ENCODE peak calls at places on chromosomes 3 and 15, in nine cellular contexts. J is BJ, X is OCI-LY7, F is tibial nerve, G is body of pancreas, L is upper lobe of right lung, I is esophagus squamous epithelium, U is pancreas, T is PC-3. M is an unnamed sample. For H3K36me3, the result is how much of the 10 kb centered on the place peaks cover.

GRCh38 chr3:114519415-114519814 is 225.6 kb downstream of the TIGIT start:
- DNase-seq in J (no peak), X (no peak), F (no peak), G (peak), L (no peak), I (no peak), U (no peak), T (no peak), M (peak)

GRCh38 chr3:149751551-149751950 is 738 bp downstream of the COMMD2 start:
- DNase-seq in J (no peak), X (peak), F (no peak), G (no peak), L (no peak), I (no peak), U (no peak), T (peak), M (no peak)

GRCh38 chr3:26712211-26713026 is 89.8 kb downstream of the LRRC3B start:
- DNase-seq in J (no peak), X (peak), F (no peak), G (no peak), L (no peak), I (no peak), U (no peak), T (peak), M (peak)

GRCh38 chr3:39848365-39848764 is 39.0 kb downstream of the MYRIP start:
- DNase-seq in J (no peak), X (no peak), F (no peak), G (no peak), L (no peak), I (no peak), U (no peak), T (no peak), M (peak)

GRCh38 chr15:96540283-96540682 is 209.8 kb downstream of the NR2F2 start:
- DNase-seq in J (no peak), X (no peak), F (no peak), G (no peak), L (no peak), I (no peak), U (no peak), T (no peak), M (no peak)

GRCh38 chr3:141360888-141361598 is 7.3 kb upstream of the ZBTB38 start:
- DNase-seq in J (peak), X (peak), F (no peak), G (no peak), L (no peak), I (no peak), U (no peak), T (peak), M (peak)

GRCh38 chr3:46712191-46713047 is 5.2 kb downstream of the PRSS50 start:
- DNase-seq in J (no peak), X (no peak), F (no peak), G (peak), L (peak), I (no peak), U (no peak), T (no peak), M (no peak)

GRCh38 chr15:80168421-80168820 is 15.6 kb downstream of the FAH start:
- DNase-seq in J (no peak), X (no peak), F (no peak), G (no peak), L (no peak), I (no peak), U (no peak), T (no peak), M (peak)

GRCh38 chr3:150877303-150877702 is 27.9 kb downstream of the MINDY4B start:
- DNase-seq in J (no peak), X (no peak), F (no peak), G (no peak), L (no peak), I (no peak), U (no peak), T (no peak), M (no peak)

GRCh38 chr3:45020534-45020933 is 5.6 kb upstream of the CLEC3B start:
- DNase-seq in J (no peak), X (no peak), F (no peak), G (no peak), L (no peak), I (no peak), U (no peak), T (no peak), M (no peak)

GRCh38 chr3:73086071-73086494 is 24.6 kb downstream of the EBLN2 start:
- DNase-seq in J (no peak), X (peak), F (no peak), G (peak), L (no peak), I (no peak), U (peak), T (peak), M (peak)

GRCh38 chr15:70104227-70104626 is 6.5 kb upstream of the TLE3 start:
- DNase-seq in J (no peak), X (no peak), F (no peak), G (no peak), L (no peak), I (no peak), U (no peak), T (no peak), M (no peak)

GRCh38 chr3:58630081-58630709 is 36.4 kb downstream of the FAM3D start:
- DNase-seq in J (no peak), X (peak), F (peak), G (peak), L (no peak), I (no peak), U (peak), T (peak), M (peak)

GRCh38 chr15:34360298-34360697 is 6.7 kb downstream of the LPCAT4 start:
- DNase-seq in J (no peak), X (no peak), F (no peak), G (no peak), L (no peak), I (no peak), U (no peak), T (peak), M (peak)

GRCh38 chr15:89972085-89972484 is 29.0 kb upstream of the ZNF710 start:
- DNase-seq in J (no peak), X (peak), F (no peak), G (no peak), L (no peak), I (no peak), U (no peak), T (no peak), M (no peak)

GRCh38 chr3:152243301-152243711 is 25.4 kb upstream of the MBNL1 start:
- DNase-seq in J (no peak), X (peak), F (no peak), G (no peak), L (no peak), I (no peak), U (no peak), T (no peak), M (no peak)
- H3K4me3 ChIP-seq in J (no peak), X (peak), F (no peak), G (no peak), L (peak), I (peak), U (peak), T (no peak), M (no peak)

GRCh38 chr15:64024172-64025050 is 21.9 kb downstream of the DAPK2 start:
- DNase-seq in J (no peak), X (peak), F (no peak), G (no peak), L (no peak), I (no peak), U (no peak), T (no peak), M (no peak)
- TF ChIP-seq CTCF in J (peak), X (no peak), F (no peak), G (no peak), L (no peak), I (no peak), U (no peak), T (no peak), M (no peak)

GRCh38 chr15:42728562-42728961 is 8.4 kb downstream of the CDAN1 start:
- DNase-seq in J (no peak), X (no peak), F (no peak), G (no peak), L (no peak), I (no peak), U (no peak), T (no peak), M (no peak)
- H3K36me3 ChIP-seq in J (under half), X (half or more), F (under half), G (under half), L (half or more), I (under half), U (half or more), T (half or more), M (under half)

GRCh38 chr15:100973351-100974034 is 54.3 kb downstream of the LRRK1 start:
- DNase-seq in J (no peak), X (no peak), F (no peak), G (peak), L (no peak), I (no peak), U (no peak), T (no peak), M (no peak)
- H3K4me3 ChIP-seq in J (no peak), X (no peak), F (no peak), G (no peak), L (peak), I (peak), U (peak), T (no peak), M (peak)

GRCh38 chr15:55770261-55770660 is 27.3 kb upstream of the PRTG start:
- DNase-seq in J (peak), X (no peak), F (no peak), G (no peak), L (no peak), I (no peak), U (no peak), T (no peak), M (no peak)

GRCh38 chr15:55775316-55775715 is 32.4 kb upstream of the PRTG start:
- DNase-seq in J (no peak), X (no peak), F (no peak), G (no peak), L (no peak), I (no peak), U (no peak), T (peak), M (peak)

GRCh38 chr15:55778932-55779331 is 36.0 kb upstream of the PRTG start:
- DNase-seq in J (no peak), X (no peak), F (no peak), G (no peak), L (no peak), I (no peak), U (no peak), T (no peak), M (no peak)

GRCh38 chr15:55770808-55771207 is 27.9 kb upstream of the PRTG start:
- DNase-seq in J (no peak), X (no peak), F (no peak), G (no peak), L (no peak), I (no peak), U (no peak), T (no peak), M (no peak)

GRCh38 chr15:55774113-55774970 is 31.4 kb upstream of the PRTG start:
- DNase-seq in J (no peak), X (peak), F (no peak), G (peak), L (no peak), I (no peak), U (no peak), T (peak), M (peak)
- TF ChIP-seq CTCF in J (peak), X (peak), F (no peak), G (no peak), L (peak), I (peak), U (peak), T (peak), M (peak)

GRCh38 chr3:61822588-61822987 is 261.2 kb downstream of the PTPRG start:
- DNase-seq in J (no peak), X (no peak), F (no peak), G (no peak), L (no peak), I (no peak), U (no peak), T (no peak), M (no peak)
- H3K36me3 ChIP-seq in J (under half), X (under half), F (under half), G (under half), L (under half), I (under half), U (under half), T (under half), M (under half)

GRCh38 chr3:36908647-36909180 is 36.1 kb downstream of the TRANK1 start:
- DNase-seq in J (no peak), X (no peak), F (no peak), G (no peak), L (no peak), I (no peak), U (no peak), T (no peak), M (no peak)

GRCh38 chr3:36906504-36907149 is 38.2 kb downstream of the TRANK1 start:
- DNase-seq in J (no peak), X (no peak), F (no peak), G (no peak), L (no peak), I (no peak), U (no peak), T (no peak), M (peak)

GRCh38 chr3:36909181-36909580 is 35.7 kb downstream of the TRANK1 start:
- DNase-seq in J (no peak), X (no peak), F (no peak), G (no peak), L (no peak), I (no peak), U (no peak), T (no peak), M (no peak)

GRCh38 chr3:36909666-36910065 is 35.2 kb downstream of the TRANK1 start:
- DNase-seq in J (no peak), X (no peak), F (no peak), G (no peak), L (no peak), I (no peak), U (no peak), T (peak), M (peak)

GRCh38 chr3:36907911-36908646 is 36.8 kb downstream of the TRANK1 start:
- DNase-seq in J (no peak), X (peak), F (no peak), G (peak), L (no peak), I (no peak), U (peak), T (peak), M (peak)
- H3K4me3 ChIP-seq in J (peak), X (peak), F (peak), G (peak), L (peak), I (peak), U (peak), T (peak), M (peak)

DNA sequence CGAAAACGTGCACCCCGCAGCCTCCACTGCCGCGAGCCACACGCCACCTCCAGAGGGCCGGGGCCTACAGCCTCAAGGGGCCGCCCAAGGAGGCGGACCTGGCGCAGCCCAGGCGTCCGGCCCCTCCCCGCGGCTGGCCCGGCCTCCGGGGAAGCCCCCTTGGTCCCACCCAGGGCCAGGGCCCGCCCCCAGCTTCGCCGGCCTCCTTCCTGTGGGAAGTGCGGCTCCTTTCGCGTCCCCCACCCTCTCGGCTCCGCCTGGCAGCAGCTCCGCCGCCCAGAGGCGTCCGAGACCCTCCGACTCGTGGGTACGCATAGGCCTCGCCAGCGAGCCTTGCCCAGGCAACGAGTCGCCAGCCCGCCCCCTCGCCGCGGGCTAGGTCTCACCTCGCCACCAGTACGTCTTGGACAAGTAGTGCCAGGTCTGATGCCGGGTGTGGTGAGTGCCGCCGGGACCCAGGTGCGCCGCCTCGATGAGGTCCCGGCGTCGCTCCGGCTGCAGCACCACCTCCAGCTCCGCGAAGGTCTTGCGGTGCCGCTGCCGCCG is 640 bp downstream of the ZBTB11 start:
- DNase-seq in J (peak), X (peak), F (peak), G (peak), L (peak), I (no peak), U (peak), T (peak), M (peak)
- TF ChIP-seq CTCF in J (no peak), X (peak), F (peak), G (no peak), L (peak), I (peak), U (no peak), T (no peak), M (peak)

M was measured in bronchial epithelial cell.